ENCODE peak calls at places on chromosome 1, in nine cellular contexts. One of them, this sample, is unnamed.

GRCh38 chr1:51675177-51675780 is 58.4 kb downstream of the OSBPL9 start:
- DNase-seq in coronary artery: no peak
- DNase-seq in NAMALWA: no peak
- DNase-seq in NCI-H1436: no peak
- DNase-seq in activated T-helper 2 cell treated with anti-CD3 and anti-CD28 coated beads, Interferon-gamma antibody, Interleukin-2, Interleukin-4, amounts not matched to agents 10 μg/mL and 5 μg/mL and 100 μg/mL, durations not matched to agents 14 hours and 24 hours and 36 hours: no peak
- DNase-seq in epithelial cell of esophagus: peak; percentile 53
- DNase-seq in dorsolateral prefrontal cortex: no peak
- DNase-seq in Ammon's horn: no peak
- DNase-seq in astrocyte of the hippocampus: no peak
- DNase-seq in this sample: no peak

GRCh38 chr1:184595609-184596008 is 159.0 kb downstream of the EDEM3 start:
- DNase-seq in coronary artery: no peak
- DNase-seq in NAMALWA: no peak
- DNase-seq in NCI-H1436: no peak
- DNase-seq in activated T-helper 2 cell treated with anti-CD3 and anti-CD28 coated beads, Interferon-gamma antibody, Interleukin-2, Interleukin-4, amounts not matched to agents 10 μg/mL and 5 μg/mL and 100 μg/mL, durations not matched to agents 14 hours and 24 hours and 36 hours: no peak
- DNase-seq in epithelial cell of esophagus: peak; percentile 95
- DNase-seq in dorsolateral prefrontal cortex: no peak
- DNase-seq in Ammon's horn: no peak
- DNase-seq in astrocyte of the hippocampus: peak; percentile 40
- DNase-seq in this sample: no peak

GRCh38 chr1:38026592-38027200 is 14.2 kb downstream of the UTP11 start:
- DNase-seq in coronary artery: no peak
- DNase-seq in NAMALWA: peak; percentile 46
- DNase-seq in NCI-H1436: peak; percentile 17
- DNase-seq in activated T-helper 2 cell treated with anti-CD3 and anti-CD28 coated beads, Interferon-gamma antibody, Interleukin-2, Interleukin-4, amounts not matched to agents 10 μg/mL and 5 μg/mL and 100 μg/mL, durations not matched to agents 14 hours and 24 hours and 36 hours: no peak
- DNase-seq in epithelial cell of esophagus: peak; percentile 84
- DNase-seq in dorsolateral prefrontal cortex: peak; percentile 68
- DNase-seq in Ammon's horn: peak; percentile 67
- DNase-seq in astrocyte of the hippocampus: peak; percentile 84
- DNase-seq in this sample: peak; percentile 64

GRCh38 chr1:165703648-165704047 is 5.3 kb upstream of the ALDH9A1 start:
- DNase-seq in coronary artery: no peak
- DNase-seq in NAMALWA: no peak
- DNase-seq in NCI-H1436: no peak
- DNase-seq in activated T-helper 2 cell treated with anti-CD3 and anti-CD28 coated beads, Interferon-gamma antibody, Interleukin-2, Interleukin-4, amounts not matched to agents 10 μg/mL and 5 μg/mL and 100 μg/mL, durations not matched to agents 14 hours and 24 hours and 36 hours: no peak
- DNase-seq in epithelial cell of esophagus: no peak
- DNase-seq in dorsolateral prefrontal cortex: no peak
- DNase-seq in Ammon's horn: no peak
- DNase-seq in astrocyte of the hippocampus: no peak
- DNase-seq in this sample: no peak

GRCh38 chr1:22447581-22448215 is 4.0 kb upstream of the ZBTB40 start:
- DNase-seq in coronary artery: no peak
- DNase-seq in NAMALWA: no peak
- DNase-seq in NCI-H1436: no peak
- DNase-seq in activated T-helper 2 cell treated with anti-CD3 and anti-CD28 coated beads, Interferon-gamma antibody, Interleukin-2, Interleukin-4, amounts not matched to agents 10 μg/mL and 5 μg/mL and 100 μg/mL, durations not matched to agents 14 hours and 24 hours and 36 hours: no peak
- DNase-seq in epithelial cell of esophagus: peak; percentile 62
- DNase-seq in dorsolateral prefrontal cortex: no peak
- DNase-seq in Ammon's horn: no peak
- DNase-seq in astrocyte of the hippocampus: peak; percentile 56
- DNase-seq in this sample: no peak

GRCh38 chr1:67821263-67821662 is 12.0 kb downstream of the GNG12 start:
- DNase-seq in coronary artery: no peak
- DNase-seq in NAMALWA: no peak
- DNase-seq in NCI-H1436: no peak
- DNase-seq in activated T-helper 2 cell treated with anti-CD3 and anti-CD28 coated beads, Interferon-gamma antibody, Interleukin-2, Interleukin-4, amounts not matched to agents 10 μg/mL and 5 μg/mL and 100 μg/mL, durations not matched to agents 14 hours and 24 hours and 36 hours: no peak
- DNase-seq in epithelial cell of esophagus: no peak
- DNase-seq in dorsolateral prefrontal cortex: no peak
- DNase-seq in Ammon's horn: no peak
- DNase-seq in astrocyte of the hippocampus: no peak
- DNase-seq in this sample: no peak

GRCh38 chr1:85134583-85135455 is 66.0 kb downstream of the SYDE2 start:
- DNase-seq in coronary artery: no peak
- DNase-seq in NAMALWA: no peak
- DNase-seq in NCI-H1436: no peak
- DNase-seq in activated T-helper 2 cell treated with anti-CD3 and anti-CD28 coated beads, Interferon-gamma antibody, Interleukin-2, Interleukin-4, amounts not matched to agents 10 μg/mL and 5 μg/mL and 100 μg/mL, durations not matched to agents 14 hours and 24 hours and 36 hours: no peak
- DNase-seq in epithelial cell of esophagus: peak; percentile 78
- DNase-seq in dorsolateral prefrontal cortex: no peak
- DNase-seq in Ammon's horn: peak; percentile 53
- DNase-seq in astrocyte of the hippocampus: no peak
- DNase-seq in this sample: no peak

GRCh38 chr1:163422738-163423404 is 101.1 kb downstream of the NUF2 start:
- DNase-seq in coronary artery: no peak
- DNase-seq in NAMALWA: no peak
- DNase-seq in NCI-H1436: no peak
- DNase-seq in activated T-helper 2 cell treated with anti-CD3 and anti-CD28 coated beads, Interferon-gamma antibody, Interleukin-2, Interleukin-4, amounts not matched to agents 10 μg/mL and 5 μg/mL and 100 μg/mL, durations not matched to agents 14 hours and 24 hours and 36 hours: no peak
- DNase-seq in epithelial cell of esophagus: no peak
- DNase-seq in dorsolateral prefrontal cortex: no peak
- DNase-seq in Ammon's horn: no peak
- DNase-seq in astrocyte of the hippocampus: no peak
- DNase-seq in this sample: no peak

GRCh38 chr1:230550428-230550827 is 91.9 kb upstream of the COG2 start:
- DNase-seq in coronary artery: no peak
- DNase-seq in NAMALWA: no peak
- DNase-seq in NCI-H1436: no peak
- DNase-seq in activated T-helper 2 cell treated with anti-CD3 and anti-CD28 coated beads, Interferon-gamma antibody, Interleukin-2, Interleukin-4, amounts not matched to agents 10 μg/mL and 5 μg/mL and 100 μg/mL, durations not matched to agents 14 hours and 24 hours and 36 hours: no peak
- DNase-seq in epithelial cell of esophagus: peak; percentile 76
- DNase-seq in dorsolateral prefrontal cortex: no peak
- DNase-seq in Ammon's horn: peak; percentile 35
- DNase-seq in astrocyte of the hippocampus: peak; percentile 15
- DNase-seq in this sample: no peak

GRCh38 chr1:192939440-192939839 is 119.7 kb downstream of the UCHL5 start:
- DNase-seq in coronary artery: no peak
- DNase-seq in NAMALWA: no peak
- DNase-seq in NCI-H1436: no peak
- DNase-seq in activated T-helper 2 cell treated with anti-CD3 and anti-CD28 coated beads, Interferon-gamma antibody, Interleukin-2, Interleukin-4, amounts not matched to agents 10 μg/mL and 5 μg/mL and 100 μg/mL, durations not matched to agents 14 hours and 24 hours and 36 hours: no peak
- DNase-seq in epithelial cell of esophagus: no peak
- DNase-seq in dorsolateral prefrontal cortex: no peak
- DNase-seq in Ammon's horn: no peak
- DNase-seq in astrocyte of the hippocampus: no peak
- DNase-seq in this sample: no peak

This sample was measured in MM.1S.